ENCODE peak calls at places on chromosome 10, in four cellular contexts. N is CD8-positive, alpha-beta T cell; K is suprapubic skin; O is breast epithelium. R is an unnamed sample.

GRCh38 chr10:50375051-50375452 is 123.7 kb upstream of the ASAH2 start:
- DNase-seq in O (no peak), K (no peak), N (no peak), R (no peak)

GRCh38 chr10:6086375-6087233 is 2.2 kb upstream of the RBM17 start:
- DNase-seq in O (peak), K (peak), N (peak), R (peak)

GRCh38 chr10:71075066-71075758 is 137.2 kb upstream of the UNC5B start:
- DNase-seq in K (peak), O (peak), N (no peak), R (no peak)

GRCh38 chr10:116080553-116080952 is 192.5 kb downstream of the GFRA1 start:
- DNase-seq in N (no peak), K (no peak), O (no peak), R (peak)

GRCh38 chr10:33497338-33497737 is 162.9 kb upstream of the NRP1 start:
- DNase-seq in O (no peak), N (no peak), K (no peak), R (no peak)

GRCh38 chr10:82463614-82464013 is 588.6 kb downstream of the NRG3 start:
- DNase-seq in K (no peak), N (no peak), O (no peak), R (no peak)

GRCh38 chr10:4121531-4122380 is 336.7 kb upstream of the KLF6 start:
- DNase-seq in N (no peak), O (no peak), K (no peak), R (no peak)

GRCh38 chr10:69119896-69120295 is 4.1 kb upstream of the VPS26A start:
- DNase-seq in K (no peak), N (no peak), O (no peak), R (no peak)

GRCh38 chr10:49431426-49431825 is 35.5 kb upstream of the DRGX start:
- DNase-seq in K (no peak), O (no peak), N (no peak), R (no peak)

GRCh38 chr10:357201-357950 is 222.1 kb downstream of the ZMYND11 start:
- DNase-seq in O (no peak), K (no peak), N (no peak), R (no peak)

GRCh38 chr10:106991084-106991483 is 173.4 kb downstream of the SORCS1 start:
- DNase-seq in O (no peak), K (no peak), N (no peak), R (no peak)

GRCh38 chr10:96470108-96470743 is 43.5 kb downstream of the TLL2 start:
- DNase-seq in N (no peak), O (no peak), K (no peak), R (peak)

GRCh38 chr10:14074062-14074884 is 256.5 kb downstream of the FRMD4A start:
- DNase-seq in N (no peak), K (peak), O (peak), R (peak)

GRCh38 chr10:51436805-51437204 is 262.6 kb downstream of the CSTF2T start:
- DNase-seq in K (no peak), N (no peak), O (no peak), R (no peak)

GRCh38 chr10:3123571-3124411 is 48.8 kb downstream of the PITRM1 start:
- DNase-seq in O (no peak), N (no peak), K (no peak), R (no peak)

DNA sequence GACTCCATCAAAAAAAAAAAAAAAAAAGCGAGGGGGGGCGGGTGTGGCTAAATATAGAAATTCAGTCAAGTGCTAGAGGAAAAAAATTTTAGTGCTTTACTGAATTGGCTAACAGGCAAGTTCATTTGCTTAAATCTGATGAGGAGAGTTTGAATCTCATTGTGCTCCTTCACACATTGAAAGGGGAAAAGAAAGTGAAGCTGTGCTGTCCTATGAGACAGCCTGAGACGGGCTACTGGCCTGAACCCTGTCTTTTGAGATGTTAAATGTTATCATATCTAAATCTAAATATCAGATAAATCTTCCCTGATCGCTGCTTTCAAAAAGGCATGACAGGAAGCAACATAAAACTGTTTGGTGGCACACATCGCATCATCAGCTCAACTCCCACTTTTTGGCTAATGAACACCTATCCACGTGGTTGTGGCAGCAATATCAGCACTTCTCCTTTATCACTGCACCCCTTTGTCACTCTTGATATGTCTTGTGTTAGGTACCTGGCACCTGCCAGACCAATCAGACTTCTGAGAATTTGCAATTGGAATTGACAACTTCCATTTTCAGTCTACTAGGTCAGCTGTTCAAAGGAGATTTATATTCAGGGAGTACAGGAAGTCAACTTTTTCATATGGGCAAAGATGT is 14.0 kb upstream of the IFIT1B start:
- DNase-seq in N (no peak), K (no peak), O (no peak), R (no peak)
- H3K4me3 ChIP-seq in N (no peak), K (no peak), O (no peak), R (no peak)

GRCh38 chr10:19638873-19639233 is 177.4 kb upstream of the PLXDC2 start:
- DNase-seq in K (no peak), N (no peak), O (no peak), R (no peak)

GRCh38 chr10:19640864-19641263 is 175.4 kb upstream of the PLXDC2 start:
- DNase-seq in O (no peak), K (no peak), N (no peak), R (no peak)

GRCh38 chr10:19634163-19634562 is 182.1 kb upstream of the PLXDC2 start:
- DNase-seq in N (no peak), K (no peak), O (no peak), R (no peak)

GRCh38 chr10:19638173-19638872 is 177.9 kb upstream of the PLXDC2 start:
- DNase-seq in O (no peak), N (no peak), K (no peak), R (peak)
- H3K4me3 ChIP-seq in O (peak), N (no peak), K (peak), R (no peak)

DNA sequence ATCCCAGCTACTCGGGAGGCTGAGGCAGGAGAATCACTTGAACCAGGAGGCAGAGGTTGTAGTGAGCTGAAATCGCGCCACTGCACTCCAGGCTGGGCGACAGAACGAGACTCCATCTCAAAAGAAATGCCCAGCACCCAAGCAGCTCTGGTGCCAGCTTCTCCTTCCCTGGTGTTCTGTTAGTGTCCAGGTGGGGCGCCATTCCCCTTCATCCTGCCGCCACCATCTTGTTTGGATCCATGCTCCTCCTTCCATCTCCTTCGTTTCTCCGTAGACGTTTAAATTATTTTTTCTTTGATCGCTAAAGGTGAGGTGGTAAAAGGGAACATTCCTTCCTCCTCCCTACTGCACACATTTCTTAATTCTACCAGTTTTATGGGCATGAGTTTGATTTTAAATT is 30.3 kb downstream of the PROSER2 start:
- DNase-seq in K (no peak), O (no peak), N (no peak), R (no peak)
- H3K4me3 ChIP-seq in K (no peak), O (no peak), N (no peak), R (no peak)

DNA sequence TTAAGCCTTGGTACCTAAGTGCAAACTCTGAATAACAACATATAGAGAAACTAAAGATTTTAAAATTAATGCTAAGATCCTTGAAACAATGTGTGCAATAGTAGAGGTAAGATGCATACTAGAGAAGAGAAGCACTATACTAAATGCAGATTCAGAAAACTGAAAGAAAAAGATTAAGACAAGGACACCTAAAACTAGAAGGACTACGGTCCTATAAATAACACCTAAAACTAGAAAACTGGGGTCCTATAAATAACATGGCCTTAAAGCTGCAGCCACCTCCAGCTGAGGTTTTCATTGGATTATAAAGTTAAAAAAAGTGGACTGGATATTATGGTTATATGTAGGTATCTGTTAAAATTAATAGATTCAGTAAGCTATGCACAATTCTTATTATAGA is 320.9 kb downstream of the IPMK start:
- DNase-seq in K (no peak), N (no peak), O (no peak), R (no peak)
- H3K4me3 ChIP-seq in K (no peak), N (no peak), O (no peak), R (no peak)

GRCh38 chr10:119687192-119688032 is 36.2 kb downstream of the BAG3 start:
- DNase-seq in O (no peak), N (no peak), K (no peak), R (peak)
- H3K4me3 ChIP-seq in O (no peak), N (no peak), K (peak), R (no peak)

R was measured in astrocyte of the spinal cord.